ENCODE peak calls at places on chromosomes 3 and 15, in four cellular contexts. C is K562, J is HepG2, W is SK-N-SH. H is an unnamed sample.

GRCh38 chr3:50189274-50189673 is 2.1 kb upstream of the GNAT1 start:
- DNase-seq in C (peak), J (peak), W (peak), H (peak)

GRCh38 chr15:79820820-79821219 is 76.0 kb downstream of the MTHFS start:
- DNase-seq in C (no peak), J (no peak), W (no peak), H (no peak)

GRCh38 chr15:40421246-40422157 is 15.9 kb downstream of the IVD start:
- DNase-seq in C (peak), J (peak), W (peak), H (peak)

GRCh38 chr15:61118885-61119284 is 110.2 kb downstream of the RORA start:
- DNase-seq in C (peak), J (no peak), W (peak), H (peak)

GRCh38 chr3:107222927-107223326 is 154.3 kb upstream of the CCDC54 start:
- DNase-seq in C (no peak), J (no peak), W (no peak), H (no peak)

GRCh38 chr3:154095832-154096421 is 25.3 kb upstream of the ARHGEF26 start:
- DNase-seq in C (peak), J (peak), W (no peak), H (no peak)

GRCh38 chr3:160748787-160749186 is 7.2 kb upstream of the PPM1L start:
- DNase-seq in C (no peak), J (no peak), W (no peak), H (no peak)

GRCh38 chr3:157531301-157531660 is 28.1 kb upstream of the VEPH1 start:
- DNase-seq in C (no peak), J (no peak), W (no peak), H (no peak)

GRCh38 chr3:4524423-4524769 is 31.2 kb downstream of the ITPR1 start:
- DNase-seq in C (peak), J (peak), W (peak), H (no peak)

GRCh38 chr3:98732239-98733054 is 30.7 kb upstream of the ST3GAL6 start:
- DNase-seq in C (no peak), J (peak), W (peak), H (peak)

GRCh38 chr15:43777293-43777819 is 590 bp upstream of the ELL3 start:
- DNase-seq in C (peak), J (peak), W (peak), H (peak)

GRCh38 chr3:30400924-30401323 is 205.5 kb upstream of the TGFBR2 start:
- DNase-seq in C (no peak), J (peak), W (no peak), H (no peak)

GRCh38 chr3:39907981-39908380 is 98.6 kb downstream of the MYRIP start:
- DNase-seq in C (no peak), J (no peak), W (peak), H (no peak)

GRCh38 chr3:64190517-64191515 is 34.5 kb downstream of the PRICKLE2 start:
- DNase-seq in C (no peak), J (no peak), W (no peak), H (no peak)

GRCh38 chr3:7546219-7546618 is 685.3 kb downstream of the GRM7 start:
- DNase-seq in C (no peak), J (no peak), W (no peak), H (no peak)

GRCh38 chr15:33194704-33195261 is at the start of gene FMN1:
- DNase-seq in C (peak), J (no peak), W (peak), H (peak)
- TF ChIP-seq FOXJ3 in C (no peak), J (no peak), W (no peak), H (no peak)

DNA sequence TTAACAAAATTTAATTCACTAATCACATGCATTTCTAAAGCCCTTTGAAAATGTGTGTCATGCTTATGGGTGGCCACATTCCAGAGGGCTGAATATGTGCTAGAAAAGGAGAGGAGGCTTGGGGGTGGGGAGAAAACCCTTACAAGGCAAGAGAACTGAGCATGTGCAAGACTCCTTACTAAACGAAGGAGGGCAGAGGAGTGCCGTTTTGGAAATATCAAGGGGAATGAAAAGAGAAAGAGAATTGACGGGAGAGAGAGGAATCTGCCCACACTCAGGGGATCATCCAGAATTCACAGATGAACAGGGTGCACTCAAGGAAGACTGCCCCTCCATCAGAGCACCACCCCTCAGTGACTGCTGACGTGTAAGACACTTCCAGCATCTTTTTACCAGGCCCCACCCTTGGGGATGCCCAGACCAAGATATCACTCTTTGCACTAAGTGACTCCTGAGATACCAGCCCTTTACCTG is 37.9 kb upstream of the TSC22D2 start:
- DNase-seq in C (peak), J (peak), W (no peak), H (peak)
- TF ChIP-seq CTCF in C (no peak), J (no peak), W (peak), H (no peak)

GRCh38 chr3:48022178-48022577 is 6.0 kb upstream of the MAP4 start:
- DNase-seq in C (no peak), J (no peak), W (no peak), H (no peak)
- TF ChIP-seq FOXJ3 in C (no peak), J (no peak), W (no peak), H (no peak)

GRCh38 chr15:84819791-84820190 is 2.6 kb downstream of the ALPK3 start:
- DNase-seq in C (no peak), J (no peak), W (no peak), H (no peak)

GRCh38 chr15:84819291-84819768 is 2.2 kb downstream of the ALPK3 start:
- DNase-seq in C (peak), J (peak), W (peak), H (no peak)

GRCh38 chr15:84816694-84817460 is at the start of gene ALPK3:
- DNase-seq in C (no peak), J (no peak), W (peak), H (peak)

GRCh38 chr15:84817461-84818081 is 415 bp downstream of the ALPK3 start:
- DNase-seq in C (no peak), J (no peak), W (peak), H (peak)

GRCh38 chr15:84818221-84819131 is 1.3 kb downstream of the ALPK3 start:
- DNase-seq in C (peak), J (peak), W (peak), H (peak)
- TF ChIP-seq CTCF in C (peak), J (peak), W (no peak), H (no peak)

GRCh38 chr3:128307029-128307633 is 153.8 kb downstream of the EEFSEC start:
- DNase-seq in C (peak), J (peak), W (peak), H (no peak)
- TF ChIP-seq FOXJ3 in C (no peak), J (no peak), W (no peak), H (no peak)

GRCh38 chr3:100891033-100891432 is 102.2 kb downstream of the ABI3BP start:
- DNase-seq in C (no peak), J (no peak), W (no peak), H (no peak)
- TF ChIP-seq CTCF in C (peak), J (no peak), W (peak), H (no peak)

DNA sequence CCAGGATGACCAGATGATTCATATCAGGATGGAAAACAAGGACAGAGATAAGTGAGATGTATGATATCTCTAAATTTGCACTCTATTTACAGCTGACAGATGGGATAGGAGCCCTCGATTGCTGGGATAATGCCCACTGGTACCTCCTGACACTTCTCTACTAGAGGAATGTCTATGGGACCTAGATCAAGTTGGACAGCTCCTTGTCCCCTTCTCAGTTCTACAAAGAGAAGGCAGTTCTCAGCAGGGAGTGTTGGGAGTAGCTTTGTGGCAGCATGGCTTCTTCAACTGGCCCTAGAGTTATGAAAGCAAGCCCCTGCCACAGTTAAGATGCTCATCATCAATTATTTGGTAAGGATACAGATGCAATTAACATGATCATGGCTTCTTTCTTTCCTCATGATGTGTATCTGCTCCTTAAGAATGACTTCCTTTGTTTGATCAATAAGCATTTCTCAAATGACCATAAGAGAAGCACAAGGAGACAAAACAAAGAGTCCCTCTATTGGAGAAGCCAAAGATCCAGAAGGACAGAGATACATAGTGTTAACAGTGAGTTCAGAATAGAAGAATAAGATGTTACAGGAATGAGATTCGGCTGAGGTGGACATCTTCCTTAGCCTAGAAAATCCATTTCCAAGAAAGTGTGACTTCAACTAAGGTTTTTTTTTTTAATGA is 481.3 kb downstream of the NAALADL2 start:
- DNase-seq in C (no peak), J (no peak), W (no peak), H (no peak)
- TF ChIP-seq FOXJ3 in C (no peak), J (no peak), W (no peak), H (no peak)

H was measured in WTC11.